ENCODE peak calls at places on chromosomes 11 and 22, in six cellular contexts. One of them, this sample, is unnamed.

GRCh38 chr11:63768232-63769043 is at the start of gene ZFTA:
- DNase-seq in naive B cell: peak; percentile 71
- DNase-seq in HTR-8/SVneo: peak; percentile 80
- DNase-seq in amniotic epithelial cell: peak; percentile 59
- DNase-seq in naive thymus-derived CD8-positive, alpha-beta T cell: peak; percentile 54
- DNase-seq in nephron progenitor cell: peak; percentile 85
- DNase-seq in this sample: peak; percentile 47

GRCh38 chr11:20090654-20091374 is 69.5 kb downstream of the DBX1 start:
- DNase-seq in nephron progenitor cell: no peak
- DNase-seq in HTR-8/SVneo: no peak
- DNase-seq in naive thymus-derived CD8-positive, alpha-beta T cell: no peak
- DNase-seq in amniotic epithelial cell: no peak
- DNase-seq in naive B cell: no peak
- DNase-seq in this sample: no peak

GRCh38 chr22:19942886-19943664 is 1.5 kb upstream of the TXNRD2 start:
- DNase-seq in naive B cell: no peak
- DNase-seq in naive thymus-derived CD8-positive, alpha-beta T cell: no peak
- DNase-seq in HTR-8/SVneo: peak; percentile 51
- DNase-seq in amniotic epithelial cell: peak; percentile 90
- DNase-seq in nephron progenitor cell: no peak
- DNase-seq in this sample: no peak

GRCh38 chr11:20363500-20364411 is at the start of gene HTATIP2:
- DNase-seq in HTR-8/SVneo: no peak
- DNase-seq in naive B cell: peak; percentile 75
- DNase-seq in naive thymus-derived CD8-positive, alpha-beta T cell: peak; percentile 54
- DNase-seq in amniotic epithelial cell: peak; percentile 36
- DNase-seq in nephron progenitor cell: peak; percentile 58
- DNase-seq in this sample: peak; percentile 77

GRCh38 chr11:116507849-116508695 is 264.7 kb downstream of the BUD13 start:
- DNase-seq in naive thymus-derived CD8-positive, alpha-beta T cell: no peak
- DNase-seq in naive B cell: no peak
- DNase-seq in amniotic epithelial cell: no peak
- DNase-seq in HTR-8/SVneo: no peak
- DNase-seq in nephron progenitor cell: no peak
- DNase-seq in this sample: no peak

GRCh38 chr11:118434553-118435232 is 1.6 kb upstream of the KMT2A start:
- DNase-seq in naive B cell: peak; percentile 39
- DNase-seq in HTR-8/SVneo: no peak
- DNase-seq in amniotic epithelial cell: peak; percentile 41
- DNase-seq in nephron progenitor cell: peak; percentile 62
- DNase-seq in naive thymus-derived CD8-positive, alpha-beta T cell: peak; percentile 32
- DNase-seq in this sample: peak; percentile 77

GRCh38 chr11:64851831-64852337 is 7.4 kb upstream of the CDC42BPG start:
- DNase-seq in naive B cell: peak; percentile 85
- DNase-seq in naive thymus-derived CD8-positive, alpha-beta T cell: no peak
- DNase-seq in nephron progenitor cell: no peak
- DNase-seq in HTR-8/SVneo: no peak
- DNase-seq in amniotic epithelial cell: no peak
- DNase-seq in this sample: no peak

GRCh38 chr11:16891964-16892363 is 122.2 kb downstream of the PLEKHA7 start:
- DNase-seq in HTR-8/SVneo: peak; percentile 61
- DNase-seq in amniotic epithelial cell: peak; percentile 98
- DNase-seq in naive B cell: no peak
- DNase-seq in nephron progenitor cell: no peak
- DNase-seq in naive thymus-derived CD8-positive, alpha-beta T cell: no peak
- DNase-seq in this sample: no peak

GRCh38 chr11:76218449-76219206 is 12.3 kb upstream of the WNT11 start:
- DNase-seq in amniotic epithelial cell: no peak
- DNase-seq in naive B cell: no peak
- DNase-seq in nephron progenitor cell: no peak
- DNase-seq in naive thymus-derived CD8-positive, alpha-beta T cell: no peak
- DNase-seq in HTR-8/SVneo: no peak
- DNase-seq in this sample: peak; percentile 11

GRCh38 chr11:118530683-118531596 is at the start of gene TMEM25:
- DNase-seq in HTR-8/SVneo: peak; percentile 81
- DNase-seq in amniotic epithelial cell: peak; percentile 45
- DNase-seq in nephron progenitor cell: peak; percentile 79
- DNase-seq in naive thymus-derived CD8-positive, alpha-beta T cell: peak; percentile 66
- DNase-seq in naive B cell: peak; percentile 63
- DNase-seq in this sample: peak; percentile 68

GRCh38 chr11:44590769-44591168 is 25.3 kb downstream of the CD82 start:
- DNase-seq in HTR-8/SVneo: no peak
- DNase-seq in nephron progenitor cell: no peak
- DNase-seq in naive thymus-derived CD8-positive, alpha-beta T cell: no peak
- DNase-seq in naive B cell: no peak
- DNase-seq in amniotic epithelial cell: no peak
- DNase-seq in this sample: no peak

GRCh38 chr22:25054943-25055511 is 102.5 kb downstream of the KIAA1671 start:
- DNase-seq in nephron progenitor cell: no peak
- DNase-seq in HTR-8/SVneo: no peak
- DNase-seq in naive thymus-derived CD8-positive, alpha-beta T cell: no peak
- DNase-seq in naive B cell: no peak
- DNase-seq in amniotic epithelial cell: no peak
- DNase-seq in this sample: no peak

GRCh38 chr22:38402204-38402603 is 52.8 kb downstream of the KCNJ4 start:
- DNase-seq in amniotic epithelial cell: no peak
- DNase-seq in naive thymus-derived CD8-positive, alpha-beta T cell: no peak
- DNase-seq in nephron progenitor cell: no peak
- DNase-seq in HTR-8/SVneo: no peak
- DNase-seq in naive B cell: no peak
- DNase-seq in this sample: no peak

GRCh38 chr22:49084203-49084602 is 743.5 kb downstream of the BRD1 start:
- DNase-seq in HTR-8/SVneo: no peak
- DNase-seq in amniotic epithelial cell: no peak
- DNase-seq in naive thymus-derived CD8-positive, alpha-beta T cell: no peak
- DNase-seq in nephron progenitor cell: no peak
- DNase-seq in naive B cell: no peak
- DNase-seq in this sample: no peak

GRCh38 chr11:99739464-99740089 is 718.8 kb downstream of the CNTN5 start:
- DNase-seq in HTR-8/SVneo: peak; percentile 37
- DNase-seq in amniotic epithelial cell: peak; percentile 62
- DNase-seq in naive B cell: no peak
- DNase-seq in nephron progenitor cell: peak; percentile 36
- DNase-seq in naive thymus-derived CD8-positive, alpha-beta T cell: no peak
- DNase-seq in this sample: no peak

GRCh38 chr11:34176980-34177319 is 71.5 kb downstream of the NAT10 start:
- DNase-seq in nephron progenitor cell: no peak
- DNase-seq in naive thymus-derived CD8-positive, alpha-beta T cell: no peak
- DNase-seq in naive B cell: no peak
- DNase-seq in HTR-8/SVneo: no peak
- DNase-seq in amniotic epithelial cell: peak; percentile 41
- DNase-seq in this sample: no peak

GRCh38 chr22:35384567-35384966 is 3.7 kb downstream of the HMOX1 start:
- DNase-seq in amniotic epithelial cell: no peak
- DNase-seq in naive B cell: no peak
- DNase-seq in naive thymus-derived CD8-positive, alpha-beta T cell: no peak
- DNase-seq in HTR-8/SVneo: no peak
- DNase-seq in nephron progenitor cell: no peak
- DNase-seq in this sample: no peak

GRCh38 chr11:72669527-72669926 is 4.7 kb downstream of the PDE2A start:
- DNase-seq in naive B cell: no peak
- DNase-seq in nephron progenitor cell: no peak
- DNase-seq in naive thymus-derived CD8-positive, alpha-beta T cell: no peak
- DNase-seq in amniotic epithelial cell: no peak
- DNase-seq in HTR-8/SVneo: no peak
- DNase-seq in this sample: no peak

GRCh38 chr22:45212306-45212709 is 28.4 kb downstream of the KIAA0930 start:
- DNase-seq in naive thymus-derived CD8-positive, alpha-beta T cell: no peak
- DNase-seq in naive B cell: no peak
- DNase-seq in HTR-8/SVneo: peak; percentile 81
- DNase-seq in amniotic epithelial cell: peak; percentile 76
- DNase-seq in nephron progenitor cell: peak; percentile 45
- DNase-seq in this sample: no peak

GRCh38 chr22:30802202-30803166 is 107.8 kb downstream of the OSBP2 start:
- DNase-seq in nephron progenitor cell: peak; percentile 94
- DNase-seq in HTR-8/SVneo: peak; percentile 75
- DNase-seq in amniotic epithelial cell: peak; percentile 85
- DNase-seq in naive B cell: peak; percentile 21
- DNase-seq in naive thymus-derived CD8-positive, alpha-beta T cell: peak; percentile 44
- DNase-seq in this sample: peak; percentile 63

GRCh38 chr11:66543263-66544107 is 2.4 kb downstream of the ZDHHC24 start:
- DNase-seq in amniotic epithelial cell: peak; percentile 35
- DNase-seq in naive thymus-derived CD8-positive, alpha-beta T cell: peak; percentile 72
- DNase-seq in HTR-8/SVneo: no peak
- DNase-seq in nephron progenitor cell: peak; percentile 70
- DNase-seq in naive B cell: peak; percentile 75
- DNase-seq in this sample: peak; percentile 78

GRCh38 chr11:45463541-45463940 is 177.4 kb upstream of the SYT13 start:
- DNase-seq in naive B cell: no peak
- DNase-seq in naive thymus-derived CD8-positive, alpha-beta T cell: no peak
- DNase-seq in amniotic epithelial cell: no peak
- DNase-seq in nephron progenitor cell: no peak
- DNase-seq in HTR-8/SVneo: no peak
- DNase-seq in this sample: no peak

GRCh38 chr22:26462971-26463661 is 20.5 kb downstream of the HPS4 start:
- DNase-seq in HTR-8/SVneo: no peak
- DNase-seq in nephron progenitor cell: peak; percentile 51
- DNase-seq in amniotic epithelial cell: peak; percentile 82
- DNase-seq in naive B cell: no peak
- DNase-seq in naive thymus-derived CD8-positive, alpha-beta T cell: no peak
- DNase-seq in this sample: no peak

GRCh38 chr11:128957204-128957482 is 14.5 kb upstream of the TP53AIP1 start:
- DNase-seq in naive thymus-derived CD8-positive, alpha-beta T cell: no peak
- DNase-seq in amniotic epithelial cell: no peak
- DNase-seq in nephron progenitor cell: no peak
- DNase-seq in HTR-8/SVneo: no peak
- DNase-seq in naive B cell: no peak
- DNase-seq in this sample: no peak

GRCh38 chr11:123469089-123469488 is 39.0 kb downstream of the GRAMD1B start:
- DNase-seq in naive thymus-derived CD8-positive, alpha-beta T cell: no peak
- DNase-seq in naive B cell: no peak
- DNase-seq in HTR-8/SVneo: no peak
- DNase-seq in nephron progenitor cell: no peak
- DNase-seq in amniotic epithelial cell: no peak
- DNase-seq in this sample: no peak

GRCh38 chr11:132838621-132839020 is 693.7 kb downstream of the OPCML start:
- DNase-seq in nephron progenitor cell: no peak
- DNase-seq in naive thymus-derived CD8-positive, alpha-beta T cell: no peak
- DNase-seq in HTR-8/SVneo: peak; percentile 10
- DNase-seq in naive B cell: no peak
- DNase-seq in amniotic epithelial cell: no peak
- DNase-seq in this sample: no peak

GRCh38 chr11:127485541-127485940 is 485.0 kb upstream of the KIRREL3 start:
- DNase-seq in amniotic epithelial cell: no peak
- DNase-seq in nephron progenitor cell: no peak
- DNase-seq in naive B cell: no peak
- DNase-seq in naive thymus-derived CD8-positive, alpha-beta T cell: no peak
- DNase-seq in HTR-8/SVneo: no peak
- DNase-seq in this sample: no peak

GRCh38 chr11:46338988-46339666 is 8.1 kb upstream of the DGKZ start:
- DNase-seq in HTR-8/SVneo: no peak
- DNase-seq in naive thymus-derived CD8-positive, alpha-beta T cell: no peak
- DNase-seq in amniotic epithelial cell: peak; percentile 42
- DNase-seq in naive B cell: no peak
- DNase-seq in nephron progenitor cell: peak; percentile 50
- DNase-seq in this sample: no peak

GRCh38 chr11:65858354-65859133 is 564 bp upstream of the CFL1 start:
- DNase-seq in amniotic epithelial cell: no peak
- DNase-seq in nephron progenitor cell: no peak
- DNase-seq in naive B cell: no peak
- DNase-seq in HTR-8/SVneo: no peak
- DNase-seq in naive thymus-derived CD8-positive, alpha-beta T cell: no peak
- DNase-seq in this sample: no peak

GRCh38 chr11:1336836-1337646 is 27.6 kb upstream of the TOLLIP start:
- DNase-seq in HTR-8/SVneo: no peak
- DNase-seq in naive B cell: peak; percentile 38
- DNase-seq in amniotic epithelial cell: no peak
- DNase-seq in naive thymus-derived CD8-positive, alpha-beta T cell: peak; percentile 45
- DNase-seq in nephron progenitor cell: peak; percentile 55
- DNase-seq in this sample: peak; percentile 69

GRCh38 chr22:46593211-46593676 is 26.9 kb upstream of the GRAMD4 start:
- DNase-seq in HTR-8/SVneo: no peak
- DNase-seq in amniotic epithelial cell: no peak
- DNase-seq in naive thymus-derived CD8-positive, alpha-beta T cell: peak; percentile 13
- DNase-seq in naive B cell: peak; percentile 83
- DNase-seq in nephron progenitor cell: no peak
- DNase-seq in this sample: no peak

GRCh38 chr11:8357891-8358566 is 94.4 kb upstream of the LMO1 start:
- DNase-seq in HTR-8/SVneo: no peak
- DNase-seq in naive thymus-derived CD8-positive, alpha-beta T cell: no peak
- DNase-seq in naive B cell: no peak
- DNase-seq in amniotic epithelial cell: no peak
- DNase-seq in nephron progenitor cell: no peak
- DNase-seq in this sample: no peak

This sample was measured in CD4-positive, alpha-beta memory T cell.